ENCODE peak calls at places on chromosome 21, in seven cellular contexts. One of them, this sample, is unnamed.

GRCh38 chr21:40819262-40819661 is 27.7 kb downstream of the DSCAM start:
- DNase-seq in esophagus muscularis mucosa: peak
- DNase-seq in retinal pigment epithelial cell: no peak
- DNase-seq in adrenal gland: no peak
- DNase-seq in activated gamma-delta T cell treated with anti-CD3 and anti-CD28 coated beads, Interleukin-2, amount 50 U/mL, for 16 hours: no peak
- DNase-seq in right atrium auricular region: no peak
- DNase-seq in T-cell: no peak
- DNase-seq in this sample: no peak

GRCh38 chr21:35619184-35619583 is 441.1 kb downstream of the SETD4 start:
- DNase-seq in adrenal gland: no peak
- DNase-seq in esophagus muscularis mucosa: no peak
- DNase-seq in retinal pigment epithelial cell: no peak
- DNase-seq in activated gamma-delta T cell treated with anti-CD3 and anti-CD28 coated beads, Interleukin-2, amount 50 U/mL, for 16 hours: no peak
- DNase-seq in right atrium auricular region: no peak
- DNase-seq in T-cell: no peak
- DNase-seq in this sample: no peak

GRCh38 chr21:33020558-33021100 is 5.1 kb upstream of the OLIG2 start:
- DNase-seq in activated gamma-delta T cell treated with anti-CD3 and anti-CD28 coated beads, Interleukin-2, amount 50 U/mL, for 16 hours: no peak
- DNase-seq in retinal pigment epithelial cell: no peak
- DNase-seq in right atrium auricular region: no peak
- DNase-seq in T-cell: no peak
- DNase-seq in adrenal gland: no peak
- DNase-seq in esophagus muscularis mucosa: no peak
- DNase-seq in this sample: peak

GRCh38 chr21:33325222-33326067 is 675 bp downstream of the IFNAR1 start:
- DNase-seq in right atrium auricular region: peak
- DNase-seq in retinal pigment epithelial cell: peak
- DNase-seq in T-cell: peak
- DNase-seq in esophagus muscularis mucosa: peak
- DNase-seq in adrenal gland: peak
- DNase-seq in activated gamma-delta T cell treated with anti-CD3 and anti-CD28 coated beads, Interleukin-2, amount 50 U/mL, for 16 hours: peak
- DNase-seq in this sample: peak

GRCh38 chr21:38937286-38937790 is 131.6 kb downstream of the ETS2 start:
- DNase-seq in activated gamma-delta T cell treated with anti-CD3 and anti-CD28 coated beads, Interleukin-2, amount 50 U/mL, for 16 hours: no peak
- DNase-seq in retinal pigment epithelial cell: no peak
- DNase-seq in adrenal gland: no peak
- DNase-seq in esophagus muscularis mucosa: no peak
- DNase-seq in T-cell: no peak
- DNase-seq in right atrium auricular region: no peak
- DNase-seq in this sample: no peak

GRCh38 chr21:35547946-35548774 is 499.1 kb upstream of the RUNX1 start:
- DNase-seq in T-cell: no peak
- DNase-seq in right atrium auricular region: no peak
- DNase-seq in retinal pigment epithelial cell: no peak
- DNase-seq in activated gamma-delta T cell treated with anti-CD3 and anti-CD28 coated beads, Interleukin-2, amount 50 U/mL, for 16 hours: no peak
- DNase-seq in adrenal gland: no peak
- DNase-seq in esophagus muscularis mucosa: no peak
- DNase-seq in this sample: no peak

GRCh38 chr21:34910396-34910795 is 138.7 kb downstream of the RUNX1 start:
- DNase-seq in adrenal gland: no peak
- DNase-seq in right atrium auricular region: no peak
- DNase-seq in T-cell: no peak
- DNase-seq in activated gamma-delta T cell treated with anti-CD3 and anti-CD28 coated beads, Interleukin-2, amount 50 U/mL, for 16 hours: no peak
- DNase-seq in esophagus muscularis mucosa: no peak
- DNase-seq in retinal pigment epithelial cell: no peak
- DNase-seq in this sample: no peak

GRCh38 chr21:35743571-35743970 is 316.8 kb downstream of the SETD4 start:
- DNase-seq in adrenal gland: no peak
- DNase-seq in right atrium auricular region: no peak
- DNase-seq in retinal pigment epithelial cell: no peak
- DNase-seq in esophagus muscularis mucosa: no peak
- DNase-seq in T-cell: no peak
- DNase-seq in activated gamma-delta T cell treated with anti-CD3 and anti-CD28 coated beads, Interleukin-2, amount 50 U/mL, for 16 hours: no peak
- DNase-seq in this sample: no peak

GRCh38 chr21:17921579-17922530 is 102.7 kb upstream of the C21orf91 start:
- DNase-seq in esophagus muscularis mucosa: no peak
- DNase-seq in activated gamma-delta T cell treated with anti-CD3 and anti-CD28 coated beads, Interleukin-2, amount 50 U/mL, for 16 hours: no peak
- DNase-seq in T-cell: no peak
- DNase-seq in adrenal gland: peak
- DNase-seq in right atrium auricular region: no peak
- DNase-seq in retinal pigment epithelial cell: no peak
- DNase-seq in this sample: no peak

GRCh38 chr21:29524055-29524454 is 225.3 kb downstream of the BACH1 start:
- DNase-seq in T-cell: no peak
- DNase-seq in retinal pigment epithelial cell: no peak
- DNase-seq in adrenal gland: no peak
- DNase-seq in right atrium auricular region: no peak
- DNase-seq in esophagus muscularis mucosa: no peak
- DNase-seq in activated gamma-delta T cell treated with anti-CD3 and anti-CD28 coated beads, Interleukin-2, amount 50 U/mL, for 16 hours: no peak
- DNase-seq in this sample: no peak

GRCh38 chr21:42209801-42210479 is 9.0 kb upstream of the ABCG1 start:
- DNase-seq in activated gamma-delta T cell treated with anti-CD3 and anti-CD28 coated beads, Interleukin-2, amount 50 U/mL, for 16 hours: no peak
- DNase-seq in retinal pigment epithelial cell: no peak
- DNase-seq in adrenal gland: no peak
- DNase-seq in T-cell: no peak
- DNase-seq in esophagus muscularis mucosa: no peak
- DNase-seq in right atrium auricular region: no peak
- DNase-seq in this sample: peak

GRCh38 chr21:39630191-39630591 is 17.5 kb downstream of the B3GALT5 start:
- DNase-seq in retinal pigment epithelial cell: peak
- DNase-seq in adrenal gland: no peak
- DNase-seq in T-cell: no peak
- DNase-seq in right atrium auricular region: no peak
- DNase-seq in esophagus muscularis mucosa: peak
- DNase-seq in activated gamma-delta T cell treated with anti-CD3 and anti-CD28 coated beads, Interleukin-2, amount 50 U/mL, for 16 hours: no peak
- DNase-seq in this sample: no peak

GRCh38 chr21:36572091-36572490 is 92.2 kb upstream of the CLDN14 start:
- DNase-seq in retinal pigment epithelial cell: no peak
- DNase-seq in adrenal gland: no peak
- DNase-seq in activated gamma-delta T cell treated with anti-CD3 and anti-CD28 coated beads, Interleukin-2, amount 50 U/mL, for 16 hours: no peak
- DNase-seq in esophagus muscularis mucosa: no peak
- DNase-seq in T-cell: no peak
- DNase-seq in right atrium auricular region: peak
- DNase-seq in this sample: no peak

GRCh38 chr21:34670962-34671348 is 2.2 kb downstream of the CLIC6 start:
- DNase-seq in right atrium auricular region: no peak
- DNase-seq in esophagus muscularis mucosa: no peak
- DNase-seq in T-cell: no peak
- DNase-seq in activated gamma-delta T cell treated with anti-CD3 and anti-CD28 coated beads, Interleukin-2, amount 50 U/mL, for 16 hours: no peak
- DNase-seq in retinal pigment epithelial cell: no peak
- DNase-seq in adrenal gland: no peak
- DNase-seq in this sample: no peak

GRCh38 chr21:25558123-25558522 is 49.2 kb downstream of the MRPL39 start:
- DNase-seq in right atrium auricular region: no peak
- DNase-seq in retinal pigment epithelial cell: no peak
- DNase-seq in adrenal gland: no peak
- DNase-seq in esophagus muscularis mucosa: no peak
- DNase-seq in activated gamma-delta T cell treated with anti-CD3 and anti-CD28 coated beads, Interleukin-2, amount 50 U/mL, for 16 hours: no peak
- DNase-seq in T-cell: no peak
- DNase-seq in this sample: no peak